ENCODE peak calls at places on chromosomes 13 and 19, in five cellular contexts. V, Z, L, R and P are unnamed samples.

GRCh38 chr19:6611441-6611852 is 20.5 kb upstream of the CD70 start:
- DNase-seq in V (no peak), Z (no peak), L (no peak), R (no peak), P (no peak)

GRCh38 chr19:48812094-48812929 is 1.5 kb upstream of the BCAT2 start:
- DNase-seq in V (peak), Z (peak), L (peak), R (no peak), P (peak)

GRCh38 chr19:39263912-39264305 is 4.3 kb upstream of the IFNL2 start:
- DNase-seq in V (no peak), Z (no peak), L (no peak), R (no peak), P (no peak)

GRCh38 chr19:18159810-18160209 is 6.8 kb downstream of the PIK3R2 start:
- DNase-seq in V (no peak), Z (no peak), L (no peak), R (no peak), P (no peak)

GRCh38 chr19:14056069-14056666 is 5.7 kb downstream of the PALM3 start:
- DNase-seq in V (no peak), Z (no peak), L (no peak), R (no peak), P (no peak)

GRCh38 chr19:48274173-48274572 is 4.3 kb downstream of the ZNF114 start:
- DNase-seq in V (no peak), Z (no peak), L (no peak), R (no peak), P (no peak)

GRCh38 chr19:32581704-32582164 is 744 bp downstream of the PDCD5 start:
- DNase-seq in V (peak), Z (no peak), L (no peak), R (no peak), P (no peak)

GRCh38 chr13:51928231-51928630 is 66.5 kb downstream of the CCDC70 start:
- DNase-seq in V (no peak), Z (no peak), L (no peak), R (no peak), P (no peak)

GRCh38 chr19:13208131-13208963 is 58.1 kb downstream of the IER2 start:
- DNase-seq in V (no peak), Z (peak), L (no peak), R (peak), P (no peak)

GRCh38 chr19:46784262-46785053 is 3.9 kb downstream of the SLC1A5 start:
- DNase-seq in V (peak), Z (no peak), L (no peak), R (no peak), P (peak)

GRCh38 chr13:23618341-23618740 is 48.1 kb downstream of the TNFRSF19 start:
- DNase-seq in V (no peak), Z (no peak), L (no peak), R (peak), P (no peak)

GRCh38 chr19:27966390-27966816 is 1246.5 kb downstream of the UQCRFS1 start:
- DNase-seq in V (no peak), Z (no peak), L (no peak), R (no peak), P (no peak)

GRCh38 chr19:5048091-5048726 is 79.3 kb downstream of the KDM4B start:
- DNase-seq in V (peak), Z (peak), L (peak), R (no peak), P (no peak)

GRCh38 chr13:32098275-32098674 is 66.7 kb downstream of the FRY start:
- DNase-seq in V (no peak), Z (no peak), L (no peak), R (no peak), P (no peak)

GRCh38 chr19:39679056-39679790 is 23.5 kb downstream of the LGALS16 start:
- DNase-seq in V (no peak), Z (no peak), L (no peak), R (no peak), P (no peak)

GRCh38 chr19:49071860-49072547 is 495 bp downstream of the KCNA7 start:
- DNase-seq in V (no peak), Z (no peak), L (no peak), R (no peak), P (no peak)

GRCh38 chr19:6556480-6556879 is 25.7 kb downstream of the TNFSF9 start:
- DNase-seq in V (no peak), Z (no peak), L (no peak), R (no peak), P (peak)

GRCh38 chr19:28221736-28222135 is 991.2 kb downstream of the UQCRFS1 start:
- DNase-seq in V (no peak), Z (no peak), L (no peak), R (no peak), P (no peak)

GRCh38 chr13:88051746-88052482 is 380.7 kb downstream of the SLITRK5 start:
- DNase-seq in V (peak), Z (no peak), L (no peak), R (no peak), P (peak)

GRCh38 chr13:110877737-110878136 is 37.1 kb downstream of the ANKRD10 start:
- DNase-seq in V (no peak), Z (no peak), L (no peak), R (peak), P (no peak)

GRCh38 chr13:25241007-25241406 is 46.3 kb downstream of the MTMR6 start:
- DNase-seq in V (no peak), Z (no peak), L (no peak), R (no peak), P (no peak)

GRCh38 chr13:106534844-106535551 is 464 bp downstream of the EFNB2 start:
- DNase-seq in V (peak), Z (peak), L (peak), R (no peak), P (peak)

GRCh38 chr19:32498641-32499200 is 82.3 kb upstream of the PDCD5 start:
- DNase-seq in V (no peak), Z (no peak), L (peak), R (no peak), P (no peak)

GRCh38 chr13:50788551-50788950 is 54.9 kb downstream of the DLEU7 start:
- DNase-seq in V (no peak), Z (no peak), L (no peak), R (no peak), P (no peak)

GRCh38 chr13:29935309-29935981 is 85.0 kb upstream of the UBL3 start:
- DNase-seq in V (no peak), Z (peak), L (peak), R (no peak), P (peak)

GRCh38 chr19:50344661-50345318 is 15.6 kb upstream of the KCNC3 start:
- DNase-seq in V (no peak), Z (no peak), L (no peak), R (no peak), P (no peak)

GRCh38 chr19:18610245-18610555 is 2.5 kb upstream of the TMEM59L start:
- DNase-seq in V (no peak), Z (no peak), L (no peak), R (no peak), P (no peak)

GRCh38 chr19:7729211-7729610 is 2.7 kb downstream of the CLEC4G start:
- DNase-seq in V (no peak), Z (no peak), L (no peak), R (no peak), P (no peak)

GRCh38 chr19:16548956-16549355 is 6.7 kb upstream of the CHERP start:
- DNase-seq in V (no peak), Z (no peak), L (no peak), R (no peak), P (no peak)

GRCh38 chr19:15315101-15315500 is 17.2 kb downstream of the BRD4 start:
- DNase-seq in V (no peak), Z (no peak), L (no peak), R (no peak), P (no peak)

GRCh38 chr13:50894504-50894903 is 15.1 kb upstream of the RNASEH2B start:
- DNase-seq in V (no peak), Z (no peak), L (no peak), R (no peak), P (no peak)

GRCh38 chr19:29170554-29170953 is 42.4 kb downstream of the UQCRFS1 start:
- DNase-seq in V (no peak), Z (no peak), L (no peak), R (no peak), P (no peak)

GRCh38 chr13:38173403-38173802 is 176.2 kb upstream of the UFM1 start:
- DNase-seq in V (no peak), Z (no peak), L (no peak), R (no peak), P (no peak)

GRCh38 chr13:40983269-40983668 is 35.8 kb downstream of the ELF1 start:
- DNase-seq in V (no peak), Z (no peak), L (no peak), R (no peak), P (no peak)

GRCh38 chr19:10797078-10797477 is 38.9 kb downstream of the TMED1 start:
- DNase-seq in V (no peak), Z (peak), L (peak), R (no peak), P (peak)